ENCODE peak calls at places on chromosomes 3 and 15, in nine cellular contexts. M, S, T, V, W, L, C, Z and N are unnamed samples.
A peak's percentile ranks its signal among the peaks of the same experiment; 100 is the strongest.

GRCh38 chr15:40388941-40389823 is 6.7 kb downstream of the KNSTRN start:
- DNase-seq in C (no peak), S (no peak), T (no peak), V (no peak), M (no peak), L (no peak), W (no peak), Z (no peak), N (no peak)

GRCh38 chr3:11735638-11736037 is 91.9 kb upstream of the VGLL4 start:
- DNase-seq in C (no peak), M (no peak), S (no peak), V (no peak), T (no peak), Z (no peak), L (no peak), W (no peak), N (no peak)

GRCh38 chr15:62740141-62741004 is 302.2 kb upstream of the TPM1 start:
- DNase-seq in V (no peak), T (no peak), M (no peak), W (no peak), S (peak; percentile 87), L (no peak), C (no peak), Z (no peak), N (no peak)

GRCh38 chr3:77296527-77296926 is 256.6 kb downstream of the ROBO2 start:
- DNase-seq in M (no peak), L (no peak), T (no peak), Z (no peak), S (no peak), C (no peak), V (peak; percentile 2), W (no peak), N (no peak)

GRCh38 chr3:171334465-171334811 is 125.8 kb downstream of the TNIK start:
- DNase-seq in S (no peak), L (no peak), M (no peak), Z (no peak), W (peak; percentile 77), C (no peak), V (no peak), T (no peak), N (no peak)

GRCh38 chr3:11185564-11186317 is 31.4 kb downstream of the HRH1 start:
- DNase-seq in L (peak; percentile 94), M (no peak), S (no peak), V (peak; percentile 41), Z (no peak), W (peak; percentile 43), C (no peak), T (no peak), N (no peak)

GRCh38 chr15:74182131-74182530 is 8.6 kb downstream of the ISLR start:
- DNase-seq in Z (no peak), L (no peak), M (no peak), C (no peak), T (peak; percentile 35), W (no peak), V (no peak), S (no peak), N (no peak)

GRCh38 chr3:160668454-160668853 is 8.5 kb upstream of the ARL14 start:
- DNase-seq in T (no peak), M (no peak), Z (no peak), C (no peak), L (no peak), V (no peak), S (no peak), W (no peak), N (no peak)

GRCh38 chr15:35911052-35911780 is 365.3 kb upstream of the DPH6 start:
- DNase-seq in C (no peak), T (no peak), Z (no peak), S (no peak), W (no peak), L (no peak), M (no peak), V (no peak), N (no peak)

GRCh38 chr3:98750520-98750919 is 12.6 kb upstream of the ST3GAL6 start:
- DNase-seq in L (no peak), V (no peak), S (no peak), T (no peak), Z (no peak), C (no peak), M (no peak), W (no peak), N (no peak)

GRCh38 chr15:62624541-62625399 is 417.8 kb upstream of the TPM1 start:
- DNase-seq in T (no peak), V (no peak), C (no peak), W (peak; percentile 54), Z (peak; percentile 17), S (peak; percentile 10), M (no peak), L (no peak), N (peak; percentile 27)

GRCh38 chr3:114839476-114839875 is 307.6 kb downstream of the ZBTB20 start:
- DNase-seq in Z (no peak), M (no peak), S (no peak), W (no peak), L (no peak), T (no peak), C (no peak), V (no peak), N (no peak)

GRCh38 chr15:42693942-42694341 is 43.0 kb downstream of the CDAN1 start:
- DNase-seq in V (no peak), S (no peak), Z (no peak), L (peak; percentile 61), W (no peak), C (no peak), T (no peak), M (no peak), N (no peak)

GRCh38 chr3:191363221-191363620 is 32.9 kb upstream of the UTS2B start:
- DNase-seq in M (no peak), V (no peak), Z (no peak), W (no peak), S (no peak), L (no peak), T (no peak), C (no peak), N (no peak)

GRCh38 chr3:120094776-120095225 is 554 bp upstream of the GSK3B start:
- DNase-seq in M (peak; percentile 100), V (peak; percentile 100), Z (peak; percentile 100), C (peak; percentile 99), L (peak; percentile 100), S (peak; percentile 100), W (peak; percentile 98), T (peak; percentile 93), N (peak; percentile 99)

GRCh38 chr15:66898656-66899402 is 166.6 kb upstream of the SMAD3 start:
- DNase-seq in Z (no peak), V (no peak), T (no peak), L (peak; percentile 74), M (no peak), W (no peak), S (no peak), C (no peak), N (no peak)

GRCh38 chr3:48797626-48798025 is 50.0 kb downstream of the PRKAR2A start:
- DNase-seq in V (no peak), Z (no peak), C (no peak), W (no peak), M (no peak), T (no peak), S (no peak), L (no peak), N (no peak)

GRCh38 chr3:176796371-176796770 is 400.9 kb downstream of the TBL1XR1 start:
- DNase-seq in L (no peak), C (no peak), Z (no peak), M (no peak), S (no peak), W (no peak), T (no peak), V (no peak), N (no peak)

GRCh38 chr15:99143655-99144610 is 39.1 kb downstream of the SYNM start:
- DNase-seq in L (peak; percentile 94), M (no peak), W (no peak), C (no peak), S (peak; percentile 57), Z (no peak), T (no peak), V (no peak), N (no peak)

GRCh38 chr3:39166134-39166710 is 12.8 kb upstream of the CSRNP1 start:
- DNase-seq in W (peak; percentile 58), S (no peak), L (no peak), V (peak; percentile 91), Z (no peak), T (no peak), C (no peak), M (no peak), N (no peak)

GRCh38 chr15:78415284-78415683 is 22.7 kb upstream of the IREB2 start:
- DNase-seq in T (peak; percentile 47), V (peak; percentile 59), W (peak; percentile 5), M (no peak), C (no peak), L (no peak), Z (no peak), S (no peak), N (no peak)

GRCh38 chr15:52228928-52229327 is 37.7 kb upstream of the GNB5 start:
- DNase-seq in L (peak; percentile 54), T (peak; percentile 61), V (peak; percentile 10), W (peak; percentile 29), Z (no peak), S (no peak), C (peak; percentile 95), M (peak; percentile 66), N (no peak)

GRCh38 chr3:42476225-42477160 is 25.9 kb upstream of the VIPR1 start:
- DNase-seq in W (no peak), S (no peak), M (no peak), L (peak; percentile 93), V (peak; percentile 15), Z (no peak), C (no peak), T (no peak), N (no peak)

GRCh38 chr3:129592362-129593150 is 13.9 kb downstream of the PLXND1 start:
- DNase-seq in S (peak; percentile 69), W (no peak), L (peak; percentile 96), V (no peak), M (no peak), T (peak; percentile 95), Z (no peak), C (peak; percentile 29), N (no peak)

GRCh38 chr15:71581406-71581930 is 228.9 kb upstream of the NR2E3 start:
- DNase-seq in L (no peak), W (no peak), M (no peak), Z (no peak), C (no peak), T (no peak), S (no peak), V (no peak), N (no peak)

GRCh38 chr3:50602675-50603191 is 8.8 kb downstream of the CISH start:
- DNase-seq in L (no peak), C (no peak), W (no peak), S (no peak), M (no peak), V (no peak), T (no peak), Z (peak; percentile 39), N (no peak)

GRCh38 chr3:136752046-136752326 is 192 bp downstream of the STAG1 start:
- DNase-seq in S (no peak), W (peak; percentile 55), Z (no peak), C (no peak), V (no peak), M (no peak), L (no peak), T (peak; percentile 84), N (no peak)